ENCODE peak calls at places on chromosomes 12 and 14, in nine cellular contexts. H is transverse colon, L is Panc1, G is HCT116, A is endothelial cell of umbilical vein, T is prostate gland, P is sigmoid colon, Y is GM23338, E is stomach. M is an unnamed sample. For H3K4me1, the result is how much of the 10 kb centered on the place peaks cover.

GRCh38 chr12:19572920-19573558 is 133.7 kb downstream of the AEBP2 start:
- DNase-seq in H (peak), L (peak), G (peak), A (peak), T (no peak), P (no peak), Y (peak), E (no peak), M (no peak)

GRCh38 chr14:32998433-32998832 is 59.8 kb downstream of the NPAS3 start:
- DNase-seq in H (no peak), L (no peak), G (no peak), A (peak), T (no peak), P (no peak), Y (peak), E (no peak), M (no peak)

GRCh38 chr12:103282124-103282523 is 213.6 kb downstream of the C12orf42 start:
- DNase-seq in H (no peak), L (no peak), G (no peak), A (no peak), T (no peak), P (no peak), Y (no peak), E (no peak), M (no peak)

GRCh38 chr14:86683525-86683924 is 1153.6 kb downstream of the FLRT2 start:
- DNase-seq in H (no peak), L (no peak), G (no peak), A (no peak), T (no peak), P (no peak), Y (no peak), E (no peak), M (no peak)

GRCh38 chr12:122194804-122195203 is 8.7 kb upstream of the B3GNT4 start:
- DNase-seq in H (no peak), L (no peak), G (no peak), A (no peak), T (no peak), P (no peak), Y (no peak), E (no peak), M (no peak)

GRCh38 chr12:131943389-131943788 is 6.4 kb upstream of the EP400 start:
- DNase-seq in H (peak), L (no peak), G (no peak), A (no peak), T (no peak), P (peak), Y (no peak), E (no peak), M (no peak)

GRCh38 chr14:50045039-50045711 is 71.2 kb downstream of the VCPKMT start:
- DNase-seq in H (peak), L (no peak), G (no peak), A (peak), T (peak), P (peak), Y (no peak), E (peak), M (no peak)

GRCh38 chr12:104494137-104494815 is 37.5 kb downstream of the CHST11 start:
- DNase-seq in H (no peak), L (no peak), G (no peak), A (no peak), T (no peak), P (no peak), Y (no peak), E (no peak), M (no peak)

GRCh38 chr14:53035796-53036195 is 84.9 kb upstream of the FERMT2 start:
- DNase-seq in H (no peak), L (no peak), G (no peak), A (peak), T (no peak), P (no peak), Y (no peak), E (no peak), M (no peak)

GRCh38 chr14:94100847-94101246 is 9.7 kb upstream of the IFI27 start:
- DNase-seq in H (no peak), L (no peak), G (no peak), A (no peak), T (no peak), P (no peak), Y (no peak), E (no peak), M (no peak)

GRCh38 chr12:104790296-104791125 is 167.6 kb downstream of the SLC41A2 start:
- DNase-seq in H (peak), L (peak), G (peak), A (peak), T (no peak), P (peak), Y (peak), E (peak), M (no peak)

GRCh38 chr12:6662602-6662905 is 365 bp downstream of the ING4 start:
- DNase-seq in H (no peak), L (no peak), G (no peak), A (no peak), T (no peak), P (no peak), Y (peak), E (no peak), M (no peak)

GRCh38 chr14:28926091-28926490 is 159.5 kb downstream of the FOXG1 start:
- DNase-seq in H (no peak), L (no peak), G (no peak), A (no peak), T (no peak), P (no peak), Y (no peak), E (no peak), M (no peak)

GRCh38 chr12:96121271-96121711 is 72.9 kb upstream of the ELK3 start:
- DNase-seq in H (no peak), L (no peak), G (no peak), A (peak), T (no peak), P (no peak), Y (no peak), E (no peak), M (no peak)

GRCh38 chr12:67810166-67810565 is 161.6 kb downstream of the DYRK2 start:
- DNase-seq in H (no peak), L (no peak), G (no peak), A (no peak), T (no peak), P (no peak), Y (no peak), E (no peak), M (no peak)

GRCh38 chr12:42143401-42144173 is 1.1 kb downstream of the GXYLT1 start:
- DNase-seq in H (no peak), L (no peak), G (no peak), A (peak), T (peak), P (no peak), Y (no peak), E (no peak), M (no peak)

GRCh38 chr14:23248601-23249000 is 10.9 kb downstream of the RNF212B start:
- DNase-seq in H (no peak), L (no peak), G (no peak), A (no peak), T (no peak), P (no peak), Y (no peak), E (no peak), M (no peak)

GRCh38 chr12:122893208-122894151 is 2.4 kb downstream of the VPS37B start:
- DNase-seq in H (no peak), L (no peak), G (no peak), A (no peak), T (no peak), P (no peak), Y (no peak), E (peak), M (no peak)

GRCh38 chr12:53224897-53225634 is 6.9 kb downstream of the RARG start:
- DNase-seq in H (no peak), L (no peak), G (no peak), A (no peak), T (no peak), P (no peak), Y (peak), E (no peak), M (peak)

GRCh38 chr12:102427542-102427923 is 52.8 kb downstream of the IGF1 start:
- DNase-seq in H (no peak), L (no peak), G (no peak), A (no peak), T (no peak), P (peak), Y (no peak), E (no peak), M (no peak)

GRCh38 chr14:72061718-72062117 is 129.5 kb downstream of the RGS6 start:
- DNase-seq in H (no peak), L (no peak), G (no peak), A (no peak), T (no peak), P (no peak), Y (no peak), E (no peak), M (no peak)

DNA sequence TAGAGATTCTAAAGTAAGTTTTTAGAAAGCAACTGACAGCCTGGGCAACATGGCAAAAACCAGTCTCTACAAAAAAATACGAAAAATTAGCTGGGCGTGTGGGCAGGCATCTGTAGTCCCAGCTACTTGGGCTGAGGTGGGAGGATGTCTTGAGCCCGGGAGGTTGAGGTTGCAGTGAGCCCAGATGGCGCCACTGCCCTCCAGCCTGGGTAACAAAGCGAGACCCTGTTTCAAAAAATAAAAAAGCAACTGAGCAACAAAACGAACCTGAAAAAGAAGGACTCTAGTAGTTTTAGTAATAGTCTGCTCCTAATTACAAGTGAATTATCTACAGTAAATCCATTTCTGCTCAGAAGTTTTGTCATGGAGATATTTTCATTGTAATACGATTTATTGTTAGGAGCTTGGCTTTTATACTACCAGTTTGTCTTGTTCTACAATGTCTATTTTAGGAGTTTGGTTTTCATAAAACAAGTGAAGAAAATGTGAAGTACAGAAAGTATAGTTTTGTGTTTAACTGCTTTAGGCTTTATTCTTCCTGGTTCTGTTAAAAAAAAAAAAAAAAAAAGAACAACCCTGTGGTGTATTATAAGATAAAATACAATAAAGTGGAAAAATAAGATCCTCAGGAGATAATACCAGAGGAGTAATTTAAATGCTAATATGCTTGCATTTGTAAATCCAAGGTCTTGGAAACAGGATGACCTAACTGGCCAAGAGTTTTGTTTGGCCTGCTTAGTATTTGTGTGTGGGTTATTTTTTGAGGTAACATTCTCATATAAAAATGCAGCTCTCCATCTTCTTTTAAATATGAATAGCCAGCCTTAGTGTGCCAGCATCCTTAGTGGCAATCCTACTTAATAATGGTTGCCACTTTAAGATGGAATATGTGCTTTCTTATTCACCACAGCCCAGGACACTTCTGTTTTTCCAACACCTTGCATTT is 2.8 kb downstream of the TMX1 start:
- DNase-seq in H (no peak), L (no peak), G (no peak), A (no peak), T (no peak), P (no peak), Y (peak), E (no peak), M (no peak)
- TF ChIP-seq CTCF in H (no peak), L (peak), G (no peak), A (no peak), T (no peak), P (no peak), Y (no peak), E (no peak), M (no peak)

DNA sequence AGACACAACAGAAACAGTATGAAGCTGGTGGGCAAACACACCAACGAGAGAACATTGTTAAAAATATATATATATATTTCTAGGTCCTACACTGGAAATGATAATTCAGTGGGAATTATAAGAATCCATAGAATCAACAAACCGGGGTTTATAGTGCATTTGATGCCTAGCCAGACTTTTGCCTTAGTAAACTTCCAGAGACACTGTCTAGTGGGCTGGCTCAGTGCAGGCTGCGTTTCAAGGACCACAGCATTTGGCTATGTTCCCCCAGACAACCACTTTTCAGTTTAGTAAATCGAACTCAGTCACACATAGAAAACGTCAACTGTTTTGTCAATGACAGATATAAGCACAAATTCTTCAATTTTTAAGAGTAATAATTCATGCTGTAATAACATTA is 41.9 kb downstream of the SLC38A4 start:
- DNase-seq in H (no peak), L (no peak), G (no peak), A (no peak), T (no peak), P (no peak), Y (no peak), E (no peak), M (no peak)
- H3K4me1 ChIP-seq in H (under half), L (under half), G (under half), A (under half), T (under half), P (under half), Y (under half), E (under half), M (under half)

GRCh38 chr12:124319368-124320050 is 24.6 kb downstream of the RFLNA start:
- DNase-seq in H (no peak), L (no peak), G (no peak), A (no peak), T (no peak), P (no peak), Y (no peak), E (no peak), M (no peak)

GRCh38 chr12:124321556-124322270 is 26.8 kb downstream of the RFLNA start:
- DNase-seq in H (no peak), L (no peak), G (no peak), A (no peak), T (no peak), P (no peak), Y (no peak), E (no peak), M (no peak)

GRCh38 chr12:124318336-124319020 is 23.6 kb downstream of the RFLNA start:
- DNase-seq in H (no peak), L (no peak), G (no peak), A (no peak), T (no peak), P (no peak), Y (peak), E (no peak), M (no peak)

GRCh38 chr12:124322271-124322998 is 27.5 kb downstream of the RFLNA start:
- DNase-seq in H (no peak), L (no peak), G (no peak), A (no peak), T (no peak), P (no peak), Y (no peak), E (no peak), M (no peak)

DNA sequence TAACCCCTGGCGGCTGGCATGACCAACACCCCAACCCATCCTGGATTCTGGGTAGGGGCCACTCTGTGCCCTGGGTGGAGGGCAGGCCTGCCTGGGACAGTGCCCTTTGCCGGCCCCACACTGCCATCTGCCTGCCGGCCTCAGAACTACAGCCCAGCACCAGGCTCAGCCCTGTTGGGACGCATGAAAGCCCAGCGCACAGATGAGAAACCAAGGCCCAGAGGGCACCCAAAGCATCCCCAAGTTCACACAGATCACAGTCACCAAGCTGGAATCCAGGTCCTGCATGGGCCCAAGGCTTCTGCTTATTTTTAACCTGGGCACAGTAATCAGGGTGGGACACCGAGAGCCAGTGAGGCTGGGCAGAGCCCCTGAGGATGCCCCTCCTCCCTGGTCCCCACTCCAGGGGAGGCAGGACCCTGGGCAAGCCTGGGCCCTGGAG is 26.2 kb downstream of the RFLNA start:
- DNase-seq in H (peak), L (peak), G (no peak), A (peak), T (peak), P (no peak), Y (peak), E (peak), M (no peak)
- TF ChIP-seq POLR2AphosphoS5 in H (no peak), L (peak), G (peak), A (peak), T (no peak), P (no peak), Y (no peak), E (no peak), M (no peak)

DNA sequence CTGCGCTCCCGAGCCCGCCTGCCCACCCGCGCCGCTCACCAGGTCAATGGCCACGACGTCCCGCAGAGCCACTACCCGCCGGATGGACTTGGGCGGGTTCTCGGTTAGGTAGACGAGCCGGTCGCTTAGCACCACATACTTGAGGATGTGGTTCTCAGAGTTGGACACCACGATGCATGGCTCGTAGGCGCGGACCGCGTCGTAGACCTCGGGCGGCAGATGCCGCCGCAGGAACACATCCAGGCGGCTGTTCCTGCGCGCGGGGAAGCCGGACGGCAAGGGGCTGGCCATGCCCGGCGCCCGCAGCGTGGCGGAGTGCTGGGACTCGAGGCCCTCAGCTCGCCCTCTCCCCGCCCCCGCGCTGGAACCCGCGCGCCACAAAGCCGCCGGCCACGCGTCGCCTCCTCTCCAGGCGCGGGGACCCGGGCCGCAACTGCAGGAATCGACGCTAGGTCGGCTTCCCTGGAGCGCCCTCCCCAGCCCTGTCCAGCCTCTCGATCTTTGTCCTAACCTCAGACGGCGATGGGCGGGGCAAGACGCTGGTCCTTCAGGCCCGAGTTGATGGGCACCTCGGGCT is at the start of gene C12orf56:
- DNase-seq in H (peak), L (no peak), G (no peak), A (peak), T (no peak), P (no peak), Y (peak), E (no peak), M (peak)
- TF ChIP-seq CTCF in H (no peak), L (peak), G (no peak), A (peak), T (no peak), P (no peak), Y (no peak), E (no peak), M (no peak)

DNA sequence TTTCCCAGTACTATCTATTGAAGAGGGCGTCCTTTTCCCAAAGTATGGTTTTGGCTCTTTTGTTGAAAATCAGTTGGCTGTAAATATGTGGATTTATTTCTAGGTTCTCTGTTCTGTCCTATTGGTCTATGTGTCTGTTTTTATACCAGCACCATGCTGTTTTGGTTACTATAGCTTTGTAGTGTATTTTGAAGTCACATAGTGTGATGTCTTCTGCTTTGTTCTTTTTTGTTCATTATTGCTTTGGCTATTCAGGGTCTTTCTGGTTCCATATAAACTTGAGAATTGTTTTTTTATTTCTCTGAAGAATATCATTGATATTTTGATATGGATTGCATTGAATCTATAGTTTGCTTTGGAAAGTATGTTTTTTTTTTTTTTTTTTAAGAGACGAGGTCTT is 67.4 kb downstream of the ERC1 start:
- DNase-seq in H (no peak), L (no peak), G (no peak), A (no peak), T (no peak), P (no peak), Y (no peak), E (no peak), M (no peak)
- H3K4me1 ChIP-seq in H (under half), L (under half), G (under half), A (under half), T (under half), P (under half), Y (under half), E (under half), M (under half)

M was measured in vagina.